ENCODE peak calls at places on chromosomes 7 and 10, in four cellular contexts. S, P, D and A are unnamed samples.

GRCh38 chr10:69181433-69181832 is 1.4 kb downstream of the SUPV3L1 start:
- DNase-seq in P (no peak), S (peak; percentile 6), D (no peak), A (no peak)

GRCh38 chr10:29151011-29151410 is 137.9 kb upstream of the LYZL1 start:
- DNase-seq in D (no peak), S (peak; percentile 49), P (no peak), A (no peak)

GRCh38 chr7:39709768-39710291 is 86.5 kb downstream of the RALA start:
- DNase-seq in D (no peak), S (peak; percentile 35), P (peak; percentile 91), A (no peak)

GRCh38 chr10:1141261-1141660 is 85.1 kb downstream of the WDR37 start:
- DNase-seq in P (no peak), S (no peak), D (no peak), A (no peak)

GRCh38 chr10:77636286-77636966 is 1.2 kb downstream of the KCNMA1 start:
- DNase-seq in P (no peak), D (peak; percentile 46), S (peak; percentile 32), A (no peak)

GRCh38 chr7:124992881-124993562 is 63.4 kb upstream of the POT1 start:
- DNase-seq in D (no peak), S (peak; percentile 74), P (peak; percentile 92), A (peak; percentile 93)

GRCh38 chr7:77797734-77798393 is 370 bp downstream of the TMEM60 start:
- DNase-seq in S (no peak), D (no peak), P (peak; percentile 34), A (no peak)

GRCh38 chr10:14578060-14578952 is 196.4 kb downstream of the FAM107B start:
- DNase-seq in P (peak; percentile 68), D (peak; percentile 14), S (peak; percentile 85), A (peak; percentile 85)

GRCh38 chr10:132570771-132571564 is 33.4 kb downstream of the INPP5A start:
- DNase-seq in S (no peak), D (no peak), P (no peak), A (no peak)

GRCh38 chr10:22969704-22970103 is 41.9 kb downstream of the ARMC3 start:
- DNase-seq in D (no peak), P (no peak), S (no peak), A (no peak)

DNA sequence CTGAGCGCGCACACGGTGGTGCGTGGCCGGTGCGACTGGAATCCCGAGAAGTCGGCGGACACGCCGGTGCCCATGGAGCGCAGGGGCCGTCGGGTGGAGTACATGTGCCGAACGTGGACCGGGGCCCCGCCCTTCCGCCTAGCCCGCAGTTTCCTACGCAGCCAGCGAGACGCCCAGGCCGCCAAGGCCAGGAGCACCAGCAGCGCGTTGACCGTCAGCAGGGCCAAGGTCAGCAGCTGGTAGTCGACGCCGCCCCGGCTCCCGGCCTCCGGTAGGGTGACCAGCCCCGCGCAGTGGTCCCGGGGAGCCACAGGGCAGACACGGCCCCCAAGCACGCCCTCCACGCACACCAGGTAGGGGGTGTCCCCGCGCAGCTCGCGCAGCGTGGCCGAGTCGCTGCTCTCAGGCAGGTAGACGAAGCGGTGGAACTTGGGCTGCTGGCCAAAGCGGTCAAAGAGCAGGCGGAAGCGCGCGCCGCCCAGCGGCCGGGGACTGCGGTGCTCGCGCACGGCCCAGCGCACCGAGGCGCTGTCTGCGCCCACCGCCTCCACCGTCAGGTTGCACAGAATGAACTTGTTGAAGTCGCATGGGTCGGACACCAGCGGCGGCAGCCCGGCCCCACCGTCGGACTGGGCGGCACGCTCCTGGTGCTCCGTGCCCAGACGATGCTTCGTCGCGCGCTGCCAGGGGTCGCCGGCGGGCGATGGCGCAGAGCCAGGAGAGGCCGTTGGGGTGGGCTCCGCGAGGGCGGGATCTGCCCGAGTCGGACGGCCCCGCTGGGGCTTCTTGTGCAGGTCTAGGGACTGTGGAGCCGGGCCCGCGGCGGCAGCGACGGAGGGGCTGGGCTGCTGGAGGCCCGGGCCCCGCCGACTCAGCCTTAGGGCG is 2.2 kb downstream of the TRIL start:
- DNase-seq in S (peak; percentile 87), D (peak; percentile 90), P (peak; percentile 4), A (peak; percentile 83)
- H3K27ac ChIP-seq in S (no peak overlapping the region), D (no peak overlapping the region), P (no peak overlapping the region), A (peak overlapping the region; percentile 42)

GRCh38 chr10:78879621-78880020 is 189.1 kb upstream of the ZMIZ1 start:
- DNase-seq in S (no peak), D (no peak), P (no peak), A (no peak)

GRCh38 chr10:78871796-78872195 is 197.0 kb upstream of the ZMIZ1 start:
- DNase-seq in P (no peak), S (no peak), D (no peak), A (no peak)

GRCh38 chr10:78875331-78875877 is 193.4 kb upstream of the ZMIZ1 start:
- DNase-seq in P (no peak), D (no peak), S (peak; percentile 71), A (no peak)

GRCh38 chr10:78875932-78876331 is 192.8 kb upstream of the ZMIZ1 start:
- DNase-seq in D (no peak), S (no peak), P (no peak), A (no peak)

DNA sequence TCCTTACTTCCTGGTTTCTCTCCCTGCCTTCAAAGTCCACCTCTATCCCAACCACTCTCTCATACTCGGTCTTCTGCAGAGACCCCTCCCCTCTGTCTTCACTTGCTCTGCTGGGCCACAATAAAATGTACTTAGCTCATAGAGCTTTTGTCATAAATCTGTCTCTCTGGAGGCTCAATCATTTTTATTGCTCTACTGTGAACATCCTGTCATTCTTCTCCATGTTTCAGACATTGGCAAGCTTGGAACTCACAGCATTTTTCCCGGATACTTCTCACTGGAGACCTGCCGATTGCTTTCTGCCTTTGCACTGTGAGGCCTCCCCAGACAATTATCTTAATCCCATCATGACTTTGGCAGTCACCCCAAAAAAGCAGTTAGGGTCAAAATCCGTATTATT is 192.3 kb upstream of the ZMIZ1 start:
- DNase-seq in D (no peak), P (no peak), S (no peak), A (no peak)
- H2BK5ac ChIP-seq in D (no peak overlapping the region), P (no peak overlapping the region), S (no peak overlapping the region), A (no peak overlapping the region)

GRCh38 chr10:48895198-48895720 is 44.4 kb downstream of the LRRC18 start:
- DNase-seq in P (no peak), S (no peak), D (no peak), A (no peak)
- H3K23ac ChIP-seq in P (no peak overlapping the region), S (no peak overlapping the region), D (no peak overlapping the region), A (no peak overlapping the region)

GRCh38 chr10:125261491-125262186 is 101.3 kb upstream of the CTBP2 start:
- DNase-seq in S (no peak), P (no peak), D (no peak), A (no peak)

GRCh38 chr10:125262414-125262813 is 102.1 kb upstream of the CTBP2 start:
- DNase-seq in D (no peak), P (no peak), S (no peak), A (peak; percentile 41)

GRCh38 chr10:125264091-125264490 is 103.7 kb upstream of the CTBP2 start:
- DNase-seq in S (no peak), D (no peak), P (no peak), A (no peak)

GRCh38 chr10:125263551-125263950 is 103.2 kb upstream of the CTBP2 start:
- DNase-seq in D (no peak), S (peak; percentile 97), P (peak; percentile 45), A (peak; percentile 94)

DNA sequence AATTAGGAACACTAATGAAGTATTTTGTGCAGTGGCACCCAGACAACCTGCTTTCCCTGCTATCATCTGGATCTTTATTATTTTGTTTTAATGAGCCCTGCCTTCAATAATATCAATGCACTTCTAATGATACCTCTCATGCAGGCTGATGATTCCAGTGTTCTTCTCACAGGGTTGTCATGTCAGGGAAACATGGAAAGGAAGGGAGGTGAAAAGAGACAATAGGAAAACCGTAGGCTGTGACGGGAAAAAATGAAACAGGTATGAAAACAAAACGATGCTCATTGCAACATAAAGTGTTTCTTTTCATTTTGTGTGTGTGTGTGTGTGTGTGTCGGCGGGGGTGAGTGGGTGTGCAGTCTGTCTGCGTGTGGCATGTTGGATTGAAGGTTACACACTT is 102.6 kb upstream of the CTBP2 start:
- DNase-seq in P (no peak), D (no peak), S (no peak), A (peak; percentile 6)
- H3K27ac ChIP-seq in P (no peak overlapping the region), D (no peak overlapping the region), S (no peak overlapping the region), A (no peak overlapping the region)

DNA sequence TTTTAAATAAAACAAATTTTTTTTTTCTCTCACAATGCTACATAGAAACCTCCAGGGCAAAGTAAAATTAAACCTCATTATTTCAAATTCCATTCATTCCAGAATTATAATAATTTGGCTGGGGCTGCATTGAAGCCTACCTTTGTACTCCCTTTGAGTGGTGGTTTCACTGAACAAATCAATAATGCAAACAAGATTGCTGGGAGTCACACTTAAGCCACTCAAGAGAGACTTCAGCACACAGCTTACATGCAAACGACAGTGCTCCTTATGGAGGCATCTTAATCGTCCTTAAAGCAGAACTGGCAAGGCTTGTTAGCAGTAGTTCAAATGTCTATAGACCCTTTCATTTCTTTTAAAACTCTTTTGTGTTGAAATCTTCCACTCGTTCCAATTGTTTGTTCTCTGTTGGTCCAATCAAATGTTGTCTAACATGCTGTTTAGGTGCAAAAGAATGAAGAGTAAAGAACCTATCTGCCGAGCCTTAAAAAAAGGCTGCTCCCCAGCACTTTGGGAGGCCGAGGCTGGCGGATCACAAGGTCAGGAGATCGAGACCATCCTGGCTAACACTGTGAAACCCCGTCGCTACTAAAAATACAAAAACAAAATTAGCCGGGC is 294.9 kb downstream of the FGFR2 start:
- DNase-seq in P (no peak), S (no peak), D (no peak), A (no peak)
- H2BK5ac ChIP-seq in P (no peak overlapping the region), S (no peak overlapping the region), D (no peak overlapping the region), A (no peak overlapping the region)

GRCh38 chr7:726854-727103 is 280 bp downstream of the DNAAF5 start:
- DNase-seq in P (no peak), D (no peak), S (no peak), A (no peak)
- H3K23ac ChIP-seq in P (no peak overlapping the region), D (no peak overlapping the region), S (no peak overlapping the region), A (no peak overlapping the region)

DNA sequence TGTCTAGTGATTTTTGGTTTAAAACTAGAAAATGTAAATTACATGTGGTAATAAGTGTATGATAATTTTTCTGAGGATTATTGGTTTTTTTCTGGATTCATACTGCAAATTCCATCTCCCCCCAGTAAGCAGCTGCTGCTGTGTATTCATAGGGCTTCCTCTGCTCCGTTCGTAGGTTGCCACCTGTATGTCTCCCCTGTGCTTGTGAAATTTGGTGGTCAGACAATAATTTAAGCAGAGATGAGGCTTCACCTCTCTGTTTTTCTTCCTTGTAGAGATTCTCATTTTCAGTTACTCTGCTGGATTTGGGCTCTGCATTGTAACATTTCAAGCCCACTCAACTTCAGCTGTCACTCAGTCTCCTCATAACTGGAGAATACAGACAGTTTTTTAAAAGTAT is 50.9 kb downstream of the FOXI2 start:
- DNase-seq in S (no peak), D (no peak), P (no peak), A (no peak)
- H3K27ac ChIP-seq in S (no peak overlapping the region), D (no peak overlapping the region), P (no peak overlapping the region), A (no peak overlapping the region)

GRCh38 chr7:46908770-46909169 is 673.1 kb downstream of the TNS3 start:
- DNase-seq in P (peak; percentile 78), S (no peak), D (no peak), A (no peak)
- H2BK5ac ChIP-seq in P (peak overlapping the region; percentile 51), S (no peak overlapping the region), D (no peak overlapping the region), A (no peak overlapping the region)